ENCODE peak calls at places on chromosomes 3 and 15, in five cellular contexts. U is NAMALWA, E is brain pericyte, C is stomach, J is HuH-7. F is an unnamed sample.
A peak's percentile ranks its signal among the peaks of the same experiment; 100 is the strongest.

GRCh38 chr3:10519236-10519635 is 13.8 kb upstream of the ATP2B2 start:
- DNase-seq in U (no peak), E (no peak), C (peak; percentile 8), J (no peak), F (no peak)

GRCh38 chr3:127040216-127040615 is 57.3 kb downstream of the PLXNA1 start:
- DNase-seq in U (no peak), E (no peak), C (no peak), J (no peak), F (no peak)

GRCh38 chr15:71282086-71282485 is 166.8 kb downstream of the THSD4 start:
- DNase-seq in U (no peak), E (no peak), C (no peak), J (no peak), F (no peak)

GRCh38 chr3:112602217-112602838 is 38.6 kb downstream of the CCDC80 start:
- DNase-seq in U (no peak), E (no peak), C (no peak), J (no peak), F (no peak)

GRCh38 chr3:42632146-42632545 is 21.4 kb upstream of the ZBTB47 start:
- DNase-seq in U (no peak), E (no peak), C (no peak), J (no peak), F (no peak)

GRCh38 chr3:157073810-157074209 is 86.1 kb downstream of the CCNL1 start:
- DNase-seq in U (no peak), E (no peak), C (no peak), J (no peak), F (no peak)

GRCh38 chr15:64894395-64895056 is 17.2 kb upstream of the ANKDD1A start:
- DNase-seq in U (peak; percentile 84), E (no peak), C (peak; percentile 61), J (no peak), F (peak; percentile 56)

GRCh38 chr3:122092460-122093165 is 37.5 kb downstream of the CD86 start:
- DNase-seq in U (peak; percentile 66), E (no peak), C (no peak), J (peak; percentile 32), F (peak; percentile 39)

GRCh38 chr3:33035596-33035995 is 61.4 kb downstream of the GLB1 start:
- DNase-seq in U (no peak), E (no peak), C (no peak), J (no peak), F (no peak)

GRCh38 chr15:80920271-80920699 is 69.3 kb downstream of the MESD start:
- DNase-seq in U (no peak), E (no peak), C (no peak), J (no peak), F (no peak)

GRCh38 chr15:41233367-41233771 is 2.3 kb downstream of the CHP1 start:
- DNase-seq in U (no peak), E (no peak), C (no peak), J (no peak), F (no peak)

GRCh38 chr3:5192568-5193319 is 5.2 kb downstream of the EDEM1 start:
- DNase-seq in U (peak; percentile 28), E (no peak), C (no peak), J (no peak), F (no peak)

GRCh38 chr15:98684441-98684840 is 36.1 kb downstream of the IGF1R start:
- DNase-seq in U (no peak), E (no peak), C (no peak), J (peak; percentile 40), F (no peak)

GRCh38 chr3:133709139-133709538 is 37.1 kb upstream of the TF start:
- DNase-seq in U (no peak), E (no peak), C (no peak), J (no peak), F (no peak)

GRCh38 chr3:188421151-188421821 is 267.3 kb downstream of the LPP start:
- DNase-seq in U (peak; percentile 38), E (peak; percentile 51), C (no peak), J (no peak), F (no peak)

GRCh38 chr3:56987238-56987932 is 73.1 kb upstream of the SPATA12 start:
- DNase-seq in U (no peak), E (no peak), C (no peak), J (no peak), F (no peak)

GRCh38 chr15:99450896-99451358 is 114.9 kb upstream of the MEF2A start:
- DNase-seq in U (no peak), E (no peak), C (peak; percentile 46), J (no peak), F (peak; percentile 23)

GRCh38 chr15:63852407-63852806 is 18.7 kb upstream of the HERC1 start:
- DNase-seq in U (no peak), E (no peak), C (no peak), J (no peak), F (no peak)

GRCh38 chr15:70142322-70143191 is 44.8 kb upstream of the TLE3 start:
- DNase-seq in U (no peak), E (no peak), C (no peak), J (no peak), F (no peak)

GRCh38 chr15:29361560-29361959 is 91.9 kb upstream of the NSMCE3 start:
- DNase-seq in U (no peak), E (no peak), C (no peak), J (no peak), F (no peak)

GRCh38 chr3:58824285-58824684 is 157.7 kb upstream of the FAM3D start:
- DNase-seq in U (peak; percentile 61), E (no peak), C (peak; percentile 74), J (peak; percentile 20), F (no peak)

GRCh38 chr3:42552830-42553229 is 28.9 kb downstream of the SEC22C start:
- DNase-seq in U (no peak), E (no peak), C (no peak), J (no peak), F (no peak)

GRCh38 chr15:27179789-27180188 is 208.8 kb downstream of the GABRG3 start:
- DNase-seq in U (no peak), E (no peak), C (no peak), J (no peak), F (no peak)

GRCh38 chr3:191236635-191237034 is 37.6 kb downstream of the OSTN start:
- DNase-seq in U (no peak), E (no peak), C (no peak), J (no peak), F (no peak)

GRCh38 chr3:15527031-15527459 is 5.5 kb upstream of the COLQ start:
- DNase-seq in U (peak; percentile 31), E (no peak), C (no peak), J (peak; percentile 64), F (no peak)

GRCh38 chr3:7290062-7290825 is 429.3 kb downstream of the GRM7 start:
- DNase-seq in U (no peak), E (no peak), C (no peak), J (no peak), F (no peak)

GRCh38 chr3:159856496-159857098 is 132.0 kb upstream of the IL12A start:
- DNase-seq in U (no peak), E (no peak), C (no peak), J (no peak), F (no peak)

GRCh38 chr3:187264946-187265345 is 26.6 kb downstream of the MASP1 start:
- DNase-seq in U (no peak), E (no peak), C (no peak), J (no peak), F (no peak)

GRCh38 chr3:126450744-126451143 is 24.9 kb downstream of the ZXDC start:
- DNase-seq in U (no peak), E (no peak), C (no peak), J (no peak), F (no peak)

GRCh38 chr3:15151166-15151565 is 52.2 kb upstream of the RBSN start:
- DNase-seq in U (no peak), E (no peak), C (no peak), J (no peak), F (no peak)